ENCODE peak calls at places on chromosomes 7 and 10, in ten cellular contexts. O, A, J, B, H, Y, Q, K, L and P are unnamed samples.

GRCh38 chr10:103114876-103115275 is 78.2 kb downstream of the NT5C2 start:
- DNase-seq in K (no peak), A (no peak), H (no peak), Q (no peak), O (no peak), J (no peak), L (no peak), B (no peak), Y (no peak), P (no peak)

GRCh38 chr7:5630670-5631069 is 150.8 kb downstream of the RNF216 start:
- DNase-seq in K (no peak), O (no peak), Q (peak; percentile 77), A (peak; percentile 25), H (no peak), B (no peak), L (no peak), Y (no peak), J (no peak), P (peak; percentile 49)

GRCh38 chr7:53111061-53111460 is 75.6 kb downstream of the POM121L12 start:
- DNase-seq in A (no peak), Y (no peak), J (no peak), L (no peak), K (peak; percentile 13), Q (no peak), H (no peak), O (no peak), B (no peak), P (no peak)

GRCh38 chr10:62637249-62638061 is 167.1 kb upstream of the ADO start:
- DNase-seq in O (peak; percentile 20), J (no peak), B (no peak), Q (peak; percentile 79), H (no peak), Y (no peak), K (peak; percentile 46), L (peak; percentile 70), A (peak; percentile 39), P (no peak)

GRCh38 chr7:18761046-18761445 is 265.5 kb downstream of the HDAC9 start:
- DNase-seq in A (no peak), Q (no peak), O (no peak), K (no peak), J (no peak), Y (no peak), B (no peak), H (no peak), L (peak; percentile 46), P (no peak)

GRCh38 chr7:3429981-3430380 is 128.9 kb downstream of the SDK1 start:
- DNase-seq in O (no peak), Y (no peak), K (no peak), L (no peak), Q (no peak), H (no peak), B (no peak), J (no peak), A (no peak), P (no peak)

GRCh38 chr10:61438141-61438984 is 14.8 kb downstream of the TMEM26 start:
- DNase-seq in K (peak; percentile 22), O (no peak), H (no peak), L (peak; percentile 61), Y (no peak), Q (peak; percentile 6), J (no peak), A (no peak), B (no peak), P (peak; percentile 43)

GRCh38 chr7:137020351-137020750 is 151.9 kb downstream of the CHRM2 start:
- DNase-seq in J (no peak), Q (no peak), Y (no peak), L (peak; percentile 52), H (no peak), K (no peak), B (no peak), O (no peak), A (no peak), P (no peak)

GRCh38 chr10:126433351-126433750 is 45.1 kb upstream of the ADAM12 start:
- DNase-seq in B (no peak), H (no peak), Y (no peak), J (no peak), L (peak; percentile 40), A (peak; percentile 1), O (no peak), Q (no peak), K (no peak), P (no peak)

GRCh38 chr7:42876182-42877068 is 35.4 kb downstream of the C7orf25 start:
- DNase-seq in B (no peak), L (peak; percentile 77), K (peak; percentile 72), A (no peak), J (peak; percentile 79), H (peak; percentile 46), Q (peak; percentile 78), Y (peak; percentile 59), O (peak; percentile 67), P (peak; percentile 81)

GRCh38 chr7:153382591-153383225 is 623.2 kb downstream of the ACTR3B start:
- DNase-seq in B (no peak), A (no peak), Y (no peak), H (no peak), J (no peak), K (no peak), L (no peak), O (peak; percentile 64), Q (peak; percentile 0), P (no peak)

GRCh38 chr7:40675741-40676140 is 540.9 kb downstream of the SUGCT start:
- DNase-seq in O (no peak), A (no peak), L (no peak), K (no peak), B (no peak), J (no peak), H (no peak), Q (no peak), Y (no peak), P (no peak)

GRCh38 chr7:24820730-24821044 is 63.4 kb upstream of the GSDME start:
- DNase-seq in H (no peak), K (peak; percentile 80), J (no peak), L (no peak), Q (no peak), O (no peak), B (no peak), A (no peak), Y (no peak), P (peak; percentile 87)

GRCh38 chr7:5231811-5232484 is 41.9 kb downstream of the WIPI2 start:
- DNase-seq in O (no peak), K (no peak), J (no peak), L (no peak), H (no peak), Y (no peak), Q (no peak), A (no peak), B (no peak), P (no peak)

GRCh38 chr10:103868200-103868599 is 12.8 kb upstream of the SH3PXD2A start:
- DNase-seq in J (no peak), K (no peak), B (no peak), O (no peak), Y (no peak), H (no peak), A (no peak), L (no peak), Q (no peak), P (no peak)

GRCh38 chr10:129966831-129967578 is 2.9 kb upstream of the EBF3 start:
- DNase-seq in O (no peak), A (no peak), K (no peak), H (peak; percentile 39), B (no peak), J (no peak), Y (no peak), L (no peak), Q (no peak), P (no peak)
- H3K4me3 ChIP-seq in O (no peak overlapping the region), A (no peak overlapping the region), K (no peak overlapping the region), H (peak overlapping the region; percentile 60), B (no peak overlapping the region), J (no peak overlapping the region), Y (no peak overlapping the region), L (no peak overlapping the region), Q (no peak overlapping the region), P (no peak overlapping the region)

DNA sequence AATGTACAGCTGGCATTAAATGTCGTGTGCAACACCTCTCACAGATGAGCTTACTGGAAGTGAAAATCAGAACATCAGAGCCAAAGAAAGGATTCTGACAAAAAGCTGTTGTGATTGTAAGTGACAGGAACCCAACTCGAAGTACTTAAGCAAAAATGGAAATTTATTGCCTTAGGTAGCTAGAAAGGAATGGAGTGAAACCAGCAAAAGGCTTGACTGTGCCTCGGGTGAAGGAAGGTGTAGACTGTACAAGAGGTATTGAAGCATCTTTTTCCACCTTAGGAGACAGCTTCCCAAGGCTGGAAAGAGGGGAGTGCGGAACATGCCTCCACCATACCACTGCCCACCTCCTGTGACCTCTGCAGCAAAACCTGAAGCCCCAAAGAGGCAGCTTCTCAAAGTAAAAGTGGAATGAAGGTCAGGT is 27.3 kb upstream of the ITGB1 start:
- DNase-seq in H (no peak), O (no peak), B (no peak), J (no peak), K (no peak), L (no peak), Q (no peak), Y (no peak), A (no peak), P (no peak)
- H3K4me3 ChIP-seq in H (no peak overlapping the region), O (no peak overlapping the region), B (no peak overlapping the region), J (no peak overlapping the region), K (no peak overlapping the region), L (no peak overlapping the region), Q (peak overlapping the region; percentile 30), Y (no peak overlapping the region), A (no peak overlapping the region), P (no peak overlapping the region)

GRCh38 chr7:80151274-80151665 is 16.6 kb downstream of the GNAI1 start:
- DNase-seq in Y (no peak), K (peak; percentile 42), H (no peak), Q (peak; percentile 76), O (no peak), L (peak; percentile 85), J (no peak), B (no peak), A (no peak), P (peak; percentile 75)

GRCh38 chr7:80146561-80146960 is 11.9 kb downstream of the GNAI1 start:
- DNase-seq in K (no peak), Y (no peak), A (no peak), L (peak; percentile 23), B (no peak), O (no peak), Q (no peak), H (no peak), J (no peak), P (no peak)

GRCh38 chr7:80145780-80146422 is 11.3 kb downstream of the GNAI1 start:
- DNase-seq in K (peak; percentile 92), A (no peak), Q (peak; percentile 79), Y (no peak), O (no peak), B (no peak), J (no peak), H (no peak), L (peak; percentile 97), P (peak; percentile 87)

GRCh38 chr7:80150621-80151273 is 16.1 kb downstream of the GNAI1 start:
- DNase-seq in H (no peak), J (no peak), O (no peak), A (no peak), Y (no peak), Q (peak; percentile 30), K (peak; percentile 64), B (no peak), L (peak; percentile 63), P (no peak)

GRCh38 chr7:80147543-80148376 is 13.1 kb downstream of the GNAI1 start:
- DNase-seq in H (no peak), Q (peak; percentile 88), A (no peak), Y (no peak), K (peak; percentile 95), J (no peak), B (no peak), L (peak; percentile 94), O (no peak), P (peak; percentile 88)
- H3K4me3 ChIP-seq in H (no peak overlapping the region), Q (peak overlapping the region; percentile 35), A (no peak overlapping the region), Y (no peak overlapping the region), K (no peak overlapping the region), J (no peak overlapping the region), B (no peak overlapping the region), L (no peak overlapping the region), O (no peak overlapping the region), P (no peak overlapping the region)

GRCh38 chr10:91974960-91975359 is 51.4 kb downstream of the BTAF1 start:
- DNase-seq in Q (peak; percentile 90), A (no peak), L (peak; percentile 74), B (no peak), K (peak; percentile 66), O (no peak), H (no peak), J (no peak), Y (no peak), P (peak; percentile 75)
- H3K4me3 ChIP-seq in Q (peak overlapping the region; percentile 17), A (no peak overlapping the region), L (no peak overlapping the region), B (no peak overlapping the region), K (no peak overlapping the region), O (no peak overlapping the region), H (no peak overlapping the region), J (no peak overlapping the region), Y (no peak overlapping the region), P (no peak overlapping the region)